ENCODE peak calls at places on chromosomes 4 and X, in six cellular contexts. R, F, T, Y, E and N are unnamed samples.

GRCh38 chr4:155673453-155673979 is 6.9 kb downstream of the GUCY1A1 start:
- DNase-seq in R (no peak), F (no peak), T (no peak), Y (no peak), E (no peak), N (no peak)

GRCh38 chr4:55866973-55867574 is 13.6 kb downstream of the EXOC1 start:
- DNase-seq in R (peak; percentile 71), F (no peak), T (peak; percentile 34), Y (no peak), E (peak; percentile 18), N (peak; percentile 70)

GRCh38 chr4:8281519-8282133 is 12.1 kb downstream of the HTRA3 start:
- DNase-seq in R (no peak), F (peak; percentile 76), T (no peak), Y (no peak), E (no peak), N (no peak)

GRCh38 chrX:23883737-23884354 is 23.9 kb downstream of the APOO start:
- DNase-seq in R (peak; percentile 81), F (no peak), T (peak; percentile 11), Y (no peak), E (no peak), N (peak; percentile 40)

GRCh38 chrX:9429767-9430166 is 35.1 kb upstream of the TBL1X start:
- DNase-seq in R (no peak), F (no peak), T (no peak), Y (no peak), E (no peak), N (no peak)

GRCh38 chr4:187204389-187204920 is 480.8 kb upstream of the FAT1 start:
- DNase-seq in R (no peak), F (no peak), T (no peak), Y (no peak), E (no peak), N (no peak)

GRCh38 chrX:22323541-22323940 is 50.8 kb downstream of the CBLL2 start:
- DNase-seq in R (peak; percentile 78), F (no peak), T (no peak), Y (no peak), E (no peak), N (no peak)

GRCh38 chr4:138972956-138973819 is 42.4 kb upstream of the NOCT start:
- DNase-seq in R (no peak), F (no peak), T (no peak), Y (no peak), E (peak; percentile 37), N (peak; percentile 13)

GRCh38 chrX:4379071-4379470 is 665.6 kb upstream of the PRKX start:
- DNase-seq in R (no peak), F (no peak), T (no peak), Y (no peak), E (no peak), N (no peak)

GRCh38 chr4:121344128-121344527 is 36.7 kb downstream of the QRFPR start:
- DNase-seq in R (no peak), F (no peak), T (no peak), Y (no peak), E (no peak), N (no peak)

GRCh38 chrX:149950681-149951080 is 12.4 kb upstream of the EOLA2 start:
- DNase-seq in R (peak; percentile 18), F (peak; percentile 32), T (peak; percentile 15), Y (no peak), E (no peak), N (peak; percentile 15)

GRCh38 chrX:48468693-48469691 is 1.1 kb downstream of the SLC38A5 start:
- DNase-seq in R (no peak), F (no peak), T (peak; percentile 60), Y (no peak), E (no peak), N (no peak)

GRCh38 chr4:125750827-125751466 is 436.2 kb downstream of the FAT4 start:
- DNase-seq in R (peak; percentile 17), F (no peak), T (no peak), Y (no peak), E (peak; percentile 41), N (no peak)

GRCh38 chrX:19659929-19660328 is 144.6 kb upstream of the MAP3K15 start:
- DNase-seq in R (no peak), F (no peak), T (no peak), Y (no peak), E (no peak), N (no peak)

GRCh38 chrX:150547511-150548115 is 20.8 kb upstream of the MTM1 start:
- DNase-seq in R (peak; percentile 42), F (peak; percentile 52), T (no peak), Y (peak; percentile 32), E (no peak), N (peak; percentile 41)

GRCh38 chrX:134683351-134683750 is 25.1 kb upstream of the PLAC1 start:
- DNase-seq in R (no peak), F (no peak), T (no peak), Y (no peak), E (no peak), N (no peak)

GRCh38 chr4:910366-911091 is 21.6 kb downstream of the GAK start:
- DNase-seq in R (no peak), F (no peak), T (no peak), Y (no peak), E (no peak), N (no peak)

GRCh38 chr4:80005863-80006262 is 67.2 kb downstream of the ANTXR2 start:
- DNase-seq in R (peak; percentile 41), F (no peak), T (peak; percentile 16), Y (no peak), E (no peak), N (no peak)

GRCh38 chr4:167956676-167957075 is 135.7 kb upstream of the ANXA10 start:
- DNase-seq in R (peak; percentile 47), F (no peak), T (no peak), Y (no peak), E (no peak), N (no peak)

GRCh38 chr4:3369781-3370660 is 71.7 kb upstream of the HGFAC start:
- DNase-seq in R (peak; percentile 76), F (peak; percentile 52), T (peak; percentile 51), Y (no peak), E (peak; percentile 62), N (peak; percentile 3)